ENCODE peak calls at places on chromosomes 3 and 15, in seven cellular contexts. D is heart left ventricle; E is bronchial epithelial cell; H is CD8-positive, alpha-beta T cell; O is BJ; I is GM23248; C is psoas muscle. R is an unnamed sample.

GRCh38 chr3:64977308-64978100 is 289.7 kb upstream of the ADAMTS9 start:
- DNase-seq in I (peak; percentile 65), E (peak; percentile 93), D (no peak), O (peak; percentile 16), C (no peak), H (no peak), R (no peak)

GRCh38 chr3:175295248-175296000 is 436.3 kb downstream of the NAALADL2 start:
- DNase-seq in D (no peak), I (no peak), E (no peak), H (no peak), O (no peak), C (no peak), R (no peak)

GRCh38 chr3:116093374-116093773 is 351.9 kb downstream of the LSAMP start:
- DNase-seq in I (no peak), D (no peak), H (no peak), E (no peak), C (no peak), O (no peak), R (no peak)

GRCh38 chr3:153026026-153026425 is 136.0 kb upstream of the RAP2B start:
- DNase-seq in C (no peak), O (no peak), I (peak; percentile 74), D (no peak), H (no peak), E (peak; percentile 54), R (no peak)

GRCh38 chr3:4982773-4983738 is 3.8 kb downstream of the BHLHE40 start:
- DNase-seq in H (no peak), C (no peak), E (peak; percentile 52), D (no peak), I (peak; percentile 72), O (no peak), R (peak; percentile 21)

GRCh38 chr3:194301730-194302129 is 49.4 kb downstream of the CPN2 start:
- DNase-seq in D (no peak), I (no peak), E (no peak), O (no peak), C (no peak), H (no peak), R (no peak)

GRCh38 chr3:188594137-188594536 is 440.2 kb downstream of the LPP start:
- DNase-seq in H (no peak), I (peak; percentile 87), E (peak; percentile 87), D (no peak), O (peak; percentile 87), C (no peak), R (no peak)

GRCh38 chr3:198027799-198028390 is 67.9 kb downstream of the LMLN start:
- DNase-seq in H (no peak), I (no peak), C (no peak), E (no peak), O (no peak), D (no peak), R (no peak)

GRCh38 chr3:142097099-142097843 is 52.1 kb downstream of the TFDP2 start:
- DNase-seq in E (no peak), I (no peak), D (no peak), O (no peak), C (no peak), H (no peak), R (no peak)

GRCh38 chr3:53257465-53257864 is 1.6 kb upstream of the TKT start:
- DNase-seq in C (no peak), H (no peak), D (no peak), E (no peak), I (no peak), O (no peak), R (no peak)

GRCh38 chr3:195057716-195058115 is 213.2 kb downstream of the XXYLT1 start:
- DNase-seq in D (no peak), C (no peak), I (no peak), H (no peak), E (no peak), O (no peak), R (no peak)

GRCh38 chr3:5994651-5995050 is 807.1 kb downstream of the EDEM1 start:
- DNase-seq in I (no peak), C (no peak), H (no peak), E (no peak), O (no peak), D (no peak), R (no peak)

GRCh38 chr15:88658972-88659931 is 20.4 kb downstream of the ISG20 start:
- DNase-seq in E (peak; percentile 78), D (no peak), C (no peak), H (no peak), O (no peak), I (peak; percentile 88), R (no peak)

GRCh38 chr15:90451215-90451850 is 63.3 kb downstream of the IQGAP1 start:
- DNase-seq in O (peak; percentile 20), E (peak; percentile 59), H (no peak), C (no peak), D (no peak), I (peak; percentile 51), R (no peak)
- H3K36me3 ChIP-seq in O (peaks cover 19% of the 10 kb centered on the region), E (peaks cover 28% of the 10 kb centered on the region), H (peaks cover 32% of the 10 kb centered on the region), C (peaks cover 28% of the 10 kb centered on the region), D (peaks cover 73% of the 10 kb centered on the region), I (peaks cover 83% of the 10 kb centered on the region), R (no peaks in the 10 kb centered on the region)

GRCh38 chr3:72991522-72991921 is 5.1 kb upstream of the PPP4R2 start:
- DNase-seq in I (no peak), C (no peak), O (no peak), H (no peak), D (no peak), E (no peak), R (no peak)

GRCh38 chr3:72990701-72991395 is 5.8 kb upstream of the PPP4R2 start:
- DNase-seq in O (no peak), D (no peak), I (no peak), E (no peak), C (no peak), H (no peak), R (no peak)

GRCh38 chr3:72982653-72983366 is 13.8 kb upstream of the PPP4R2 start:
- DNase-seq in E (no peak), I (no peak), O (no peak), C (no peak), D (no peak), H (no peak), R (no peak)

GRCh38 chr3:72985576-72985975 is 11.0 kb upstream of the PPP4R2 start:
- DNase-seq in H (no peak), E (no peak), I (no peak), D (no peak), O (no peak), C (no peak), R (no peak)
- H3K4me3 ChIP-seq in H (no peak overlapping the region), E (no peak overlapping the region), I (no peak overlapping the region), D (no peak overlapping the region), O (no peak overlapping the region), C (no peak overlapping the region), R (no peak overlapping the region)

GRCh38 chr3:183802989-183803388 is 22.4 kb downstream of the MAP6D1 start:
- DNase-seq in D (no peak), E (peak; percentile 15), H (no peak), O (no peak), I (no peak), C (no peak), R (no peak)

GRCh38 chr3:183799471-183799870 is 25.9 kb downstream of the MAP6D1 start:
- DNase-seq in O (no peak), D (no peak), E (no peak), H (no peak), C (no peak), I (no peak), R (no peak)

GRCh38 chr3:183794452-183794851 is 30.9 kb downstream of the MAP6D1 start:
- DNase-seq in I (no peak), O (no peak), H (no peak), E (no peak), C (no peak), D (no peak), R (no peak)

GRCh38 chr3:183800221-183800863 is 25.0 kb downstream of the MAP6D1 start:
- DNase-seq in C (no peak), H (no peak), I (no peak), O (no peak), E (no peak), D (no peak), R (no peak)
- H3K36me3 ChIP-seq in C (peaks cover 2% of the 10 kb centered on the region), H (peaks cover 23% of the 10 kb centered on the region), I (peaks cover 72% of the 10 kb centered on the region), O (peaks cover 32% of the 10 kb centered on the region), E (peaks cover 29% of the 10 kb centered on the region), D (peaks cover 68% of the 10 kb centered on the region), R (peaks cover 84% of the 10 kb centered on the region)

DNA sequence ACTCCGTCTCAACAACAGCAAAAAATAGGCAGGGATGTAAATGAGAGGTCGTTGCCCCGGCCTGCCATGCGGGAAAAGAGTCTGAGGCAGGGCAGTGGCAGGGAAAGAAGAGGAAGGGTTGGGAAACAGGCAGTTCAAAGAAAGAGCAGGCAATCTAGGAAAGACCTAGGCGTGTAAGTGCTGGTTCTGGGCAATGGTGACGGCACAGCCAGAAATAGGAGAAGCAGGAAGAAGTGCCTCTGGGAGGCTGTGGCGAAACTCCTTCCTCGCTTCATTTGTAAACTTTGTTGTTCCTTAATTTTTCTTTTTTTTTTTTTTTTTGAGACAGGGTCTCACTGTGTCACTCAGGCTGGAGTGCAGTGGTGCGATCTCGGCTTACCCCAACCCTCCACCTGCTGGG is 4.3 kb downstream of the SLC51A start:
- DNase-seq in D (no peak), O (no peak), E (peak; percentile 38), C (no peak), I (no peak), H (no peak), R (peak; percentile 26)
- H3K4me3 ChIP-seq in D (no peak overlapping the region), O (no peak overlapping the region), E (no peak overlapping the region), C (no peak overlapping the region), I (no peak overlapping the region), H (no peak overlapping the region), R (no peak overlapping the region)